ENCODE peak calls at places on chromosomes 1 and 21, in nine cellular contexts. One of them, this sample, is unnamed.

GRCh38 chr1:12229386-12229834 is 420 bp upstream of the VPS13D start:
- DNase-seq in SW480: no peak
- DNase-seq in activated CD4-positive, alpha-beta T cell treated with anti-CD3 and anti-CD28 coated beads for 48 hours: no peak
- DNase-seq in EL: no peak
- DNase-seq in HT1080: no peak
- DNase-seq in cardiac muscle cell: no peak
- DNase-seq in CD8-positive, alpha-beta memory T cell: no peak
- DNase-seq in memory B cell: no peak
- DNase-seq in substantia nigra: no peak
- DNase-seq in this sample: no peak

GRCh38 chr1:151613275-151613867 is 1.5 kb downstream of the SNX27 start:
- DNase-seq in HT1080: no peak
- DNase-seq in CD8-positive, alpha-beta memory T cell: no peak
- DNase-seq in cardiac muscle cell: peak; percentile 9
- DNase-seq in SW480: no peak
- DNase-seq in activated CD4-positive, alpha-beta T cell treated with anti-CD3 and anti-CD28 coated beads for 48 hours: no peak
- DNase-seq in substantia nigra: peak; percentile 5
- DNase-seq in memory B cell: no peak
- DNase-seq in EL: no peak
- DNase-seq in this sample: no peak

GRCh38 chr1:37158113-37158749 is 123.9 kb upstream of the GRIK3 start:
- DNase-seq in SW480: no peak
- DNase-seq in substantia nigra: peak; percentile 31
- DNase-seq in cardiac muscle cell: no peak
- DNase-seq in activated CD4-positive, alpha-beta T cell treated with anti-CD3 and anti-CD28 coated beads for 48 hours: no peak
- DNase-seq in memory B cell: no peak
- DNase-seq in CD8-positive, alpha-beta memory T cell: no peak
- DNase-seq in HT1080: peak; percentile 15
- DNase-seq in EL: no peak
- DNase-seq in this sample: no peak

GRCh38 chr1:89723863-89724262 is 90.9 kb downstream of the LRRC8C start:
- DNase-seq in CD8-positive, alpha-beta memory T cell: no peak
- DNase-seq in EL: no peak
- DNase-seq in HT1080: no peak
- DNase-seq in SW480: no peak
- DNase-seq in memory B cell: no peak
- DNase-seq in activated CD4-positive, alpha-beta T cell treated with anti-CD3 and anti-CD28 coated beads for 48 hours: no peak
- DNase-seq in substantia nigra: no peak
- DNase-seq in cardiac muscle cell: no peak
- DNase-seq in this sample: no peak

GRCh38 chr1:204254031-204254661 is 40.4 kb upstream of the GOLT1A start:
- DNase-seq in activated CD4-positive, alpha-beta T cell treated with anti-CD3 and anti-CD28 coated beads for 48 hours: no peak
- DNase-seq in substantia nigra: no peak
- DNase-seq in EL: peak; percentile 78
- DNase-seq in CD8-positive, alpha-beta memory T cell: no peak
- DNase-seq in cardiac muscle cell: no peak
- DNase-seq in memory B cell: no peak
- DNase-seq in SW480: no peak
- DNase-seq in HT1080: no peak
- DNase-seq in this sample: no peak

GRCh38 chr21:45323487-45324380 is 36.0 kb upstream of the POFUT2 start:
- DNase-seq in substantia nigra: no peak
- DNase-seq in activated CD4-positive, alpha-beta T cell treated with anti-CD3 and anti-CD28 coated beads for 48 hours: no peak
- DNase-seq in HT1080: no peak
- DNase-seq in SW480: no peak
- DNase-seq in CD8-positive, alpha-beta memory T cell: no peak
- DNase-seq in cardiac muscle cell: no peak
- DNase-seq in EL: no peak
- DNase-seq in memory B cell: no peak
- DNase-seq in this sample: no peak

GRCh38 chr1:208252126-208252853 is 8.1 kb upstream of the PLXNA2 start:
- DNase-seq in EL: peak; percentile 52
- DNase-seq in SW480: no peak
- DNase-seq in memory B cell: no peak
- DNase-seq in cardiac muscle cell: peak; percentile 82
- DNase-seq in CD8-positive, alpha-beta memory T cell: no peak
- DNase-seq in substantia nigra: no peak
- DNase-seq in activated CD4-positive, alpha-beta T cell treated with anti-CD3 and anti-CD28 coated beads for 48 hours: no peak
- DNase-seq in HT1080: no peak
- DNase-seq in this sample: no peak

GRCh38 chr1:18100493-18101063 is 7.0 kb upstream of the IGSF21 start:
- DNase-seq in CD8-positive, alpha-beta memory T cell: no peak
- DNase-seq in EL: peak; percentile 54
- DNase-seq in SW480: peak; percentile 52
- DNase-seq in activated CD4-positive, alpha-beta T cell treated with anti-CD3 and anti-CD28 coated beads for 48 hours: peak; percentile 68
- DNase-seq in HT1080: peak; percentile 56
- DNase-seq in cardiac muscle cell: peak; percentile 74
- DNase-seq in memory B cell: peak; percentile 38
- DNase-seq in substantia nigra: no peak
- DNase-seq in this sample: no peak

GRCh38 chr1:156498447-156499193 is 2.0 kb downstream of the MEF2D start:
- DNase-seq in cardiac muscle cell: peak; percentile 66
- DNase-seq in EL: peak; percentile 78
- DNase-seq in memory B cell: no peak
- DNase-seq in substantia nigra: no peak
- DNase-seq in activated CD4-positive, alpha-beta T cell treated with anti-CD3 and anti-CD28 coated beads for 48 hours: no peak
- DNase-seq in HT1080: peak; percentile 71
- DNase-seq in CD8-positive, alpha-beta memory T cell: no peak
- DNase-seq in SW480: peak; percentile 36
- DNase-seq in this sample: no peak

GRCh38 chr1:182129398-182129797 is 67.9 kb upstream of the ZNF648 start:
- DNase-seq in substantia nigra: no peak
- DNase-seq in CD8-positive, alpha-beta memory T cell: no peak
- DNase-seq in memory B cell: no peak
- DNase-seq in HT1080: no peak
- DNase-seq in SW480: no peak
- DNase-seq in cardiac muscle cell: no peak
- DNase-seq in EL: no peak
- DNase-seq in activated CD4-positive, alpha-beta T cell treated with anti-CD3 and anti-CD28 coated beads for 48 hours: no peak
- DNase-seq in this sample: no peak

GRCh38 chr1:158931055-158931737 is at the start of gene PYHIN1:
- DNase-seq in CD8-positive, alpha-beta memory T cell: peak; percentile 11
- DNase-seq in cardiac muscle cell: no peak
- DNase-seq in HT1080: no peak
- DNase-seq in substantia nigra: no peak
- DNase-seq in memory B cell: no peak
- DNase-seq in EL: no peak
- DNase-seq in activated CD4-positive, alpha-beta T cell treated with anti-CD3 and anti-CD28 coated beads for 48 hours: peak; percentile 26
- DNase-seq in SW480: no peak
- DNase-seq in this sample: no peak

GRCh38 chr1:56216173-56216572 is 363.2 kb downstream of the PLPP3 start:
- DNase-seq in cardiac muscle cell: no peak
- DNase-seq in SW480: no peak
- DNase-seq in EL: peak; percentile 44
- DNase-seq in activated CD4-positive, alpha-beta T cell treated with anti-CD3 and anti-CD28 coated beads for 48 hours: no peak
- DNase-seq in HT1080: no peak
- DNase-seq in substantia nigra: no peak
- DNase-seq in memory B cell: no peak
- DNase-seq in CD8-positive, alpha-beta memory T cell: no peak
- DNase-seq in this sample: peak; percentile 33

GRCh38 chr1:187010571-187011309 is 182.0 kb downstream of the PLA2G4A start:
- DNase-seq in EL: no peak
- DNase-seq in SW480: no peak
- DNase-seq in activated CD4-positive, alpha-beta T cell treated with anti-CD3 and anti-CD28 coated beads for 48 hours: no peak
- DNase-seq in memory B cell: no peak
- DNase-seq in CD8-positive, alpha-beta memory T cell: no peak
- DNase-seq in substantia nigra: no peak
- DNase-seq in HT1080: peak; percentile 8
- DNase-seq in cardiac muscle cell: no peak
- DNase-seq in this sample: no peak

GRCh38 chr1:214503553-214503952 is 47.8 kb downstream of the PTPN14 start:
- DNase-seq in EL: no peak
- DNase-seq in memory B cell: no peak
- DNase-seq in substantia nigra: no peak
- DNase-seq in CD8-positive, alpha-beta memory T cell: no peak
- DNase-seq in HT1080: no peak
- DNase-seq in activated CD4-positive, alpha-beta T cell treated with anti-CD3 and anti-CD28 coated beads for 48 hours: no peak
- DNase-seq in cardiac muscle cell: no peak
- DNase-seq in SW480: peak; percentile 93
- DNase-seq in this sample: no peak

This sample was measured in AG04449.